ENCODE peak calls at places on chromosomes 11 and 22, in five cellular contexts. S is AG04450, B is AG09319, X is endothelial cell, A is AG10803. H is an unnamed sample.

GRCh38 chr22:31143537-31143936 is 3.2 kb upstream of the PLA2G3 start:
- DNase-seq in S (no peak), B (no peak), X (no peak), A (no peak), H (no peak)

GRCh38 chr22:27633296-27633871 is 168.2 kb downstream of the MN1 start:
- DNase-seq in S (no peak), B (no peak), X (no peak), A (no peak), H (no peak)

GRCh38 chr11:50174189-50174588 is 141.5 kb downstream of the OR4C45 start:
- DNase-seq in S (no peak), B (no peak), X (no peak), A (peak; percentile 44), H (no peak)

GRCh38 chr11:134157451-134157850 is 66.3 kb downstream of the NCAPD3 start:
- DNase-seq in S (no peak), B (no peak), X (no peak), A (no peak), H (no peak)

GRCh38 chr11:132803436-132803835 is 728.9 kb downstream of the OPCML start:
- DNase-seq in S (no peak), B (no peak), X (no peak), A (peak; percentile 21), H (no peak)

GRCh38 chr11:8839957-8840945 is 70.7 kb upstream of the AKIP1 start:
- DNase-seq in S (no peak), B (peak; percentile 23), X (peak; percentile 9), A (peak; percentile 13), H (peak; percentile 55)

GRCh38 chr11:3723014-3723708 is 52.0 kb upstream of the CHRNA10 start:
- DNase-seq in S (peak; percentile 97), B (peak; percentile 96), X (no peak), A (peak; percentile 99), H (no peak)

GRCh38 chr11:17564687-17565042 is 17.6 kb downstream of the OTOG start:
- DNase-seq in S (no peak), B (no peak), X (no peak), A (no peak), H (peak; percentile 22)

GRCh38 chr11:726278-726915 is 20.4 kb downstream of the EPS8L2 start:
- DNase-seq in S (no peak), B (no peak), X (no peak), A (no peak), H (peak; percentile 79)

GRCh38 chr11:64762277-64762915 is 2.6 kb upstream of the PYGM start:
- DNase-seq in S (no peak), B (no peak), X (no peak), A (no peak), H (no peak)

GRCh38 chr11:29024386-29024785 is 916.2 kb downstream of the METTL15 start:
- DNase-seq in S (no peak), B (no peak), X (no peak), A (no peak), H (no peak)

GRCh38 chr11:68946416-68947090 is 34.2 kb downstream of the MRGPRD start:
- DNase-seq in S (peak; percentile 59), B (peak; percentile 49), X (no peak), A (peak; percentile 94), H (no peak)

GRCh38 chr22:19503869-19504268 is 20.3 kb downstream of the CLDN5 start:
- DNase-seq in S (no peak), B (no peak), X (peak; percentile 33), A (no peak), H (no peak)

GRCh38 chr11:69472766-69473519 is 8.5 kb upstream of the LINC01488 start:
- DNase-seq in S (no peak), B (no peak), X (no peak), A (no peak), H (no peak)

GRCh38 chr11:67371549-67372231 is 1.7 kb downstream of the CLCF1 start:
- DNase-seq in S (no peak), B (no peak), X (peak; percentile 53), A (peak; percentile 59), H (peak; percentile 45)

GRCh38 chr11:11640996-11641395 is 19.2 kb upstream of the GALNT18 start:
- DNase-seq in S (no peak), B (no peak), X (no peak), A (no peak), H (no peak)

GRCh38 chr11:102343789-102344188 is 3.2 kb upstream of the BIRC2 start:
- DNase-seq in S (no peak), B (no peak), X (no peak), A (no peak), H (no peak)

GRCh38 chr11:115613986-115614625 is 109.9 kb upstream of the CADM1 start:
- DNase-seq in S (peak; percentile 59), B (no peak), X (no peak), A (peak; percentile 41), H (no peak)

GRCh38 chr11:126460417-126461095 is 105.1 kb downstream of the ST3GAL4 start:
- DNase-seq in S (no peak), B (no peak), X (no peak), A (no peak), H (no peak)

GRCh38 chr22:47996446-47996857 is 1234.0 kb downstream of the TBC1D22A start:
- DNase-seq in S (no peak), B (no peak), X (no peak), A (no peak), H (no peak)

GRCh38 chr22:37659066-37659896 is 758 bp downstream of the PDXP start:
- DNase-seq in S (no peak), B (no peak), X (no peak), A (no peak), H (peak; percentile 37)

GRCh38 chr22:45554040-45554406 is 51.3 kb downstream of the FBLN1 start:
- DNase-seq in S (no peak), B (no peak), X (no peak), A (no peak), H (no peak)

GRCh38 chr11:7512525-7513209 is 1.1 kb upstream of the PPFIBP2 start:
- DNase-seq in S (no peak), B (peak; percentile 48), X (peak; percentile 14), A (peak; percentile 73), H (peak; percentile 58)

GRCh38 chr22:25120093-25120561 is 79.5 kb upstream of the CRYBB3 start:
- DNase-seq in S (no peak), B (no peak), X (no peak), A (no peak), H (no peak)

GRCh38 chr22:37639771-37640590 is 512 bp downstream of the SH3BP1 start:
- DNase-seq in S (no peak), B (no peak), X (no peak), A (no peak), H (peak; percentile 50)

GRCh38 chr11:67498544-67498972 is 6.6 kb downstream of the PITPNM1 start:
- DNase-seq in S (no peak), B (no peak), X (no peak), A (no peak), H (no peak)

GRCh38 chr11:128610765-128611617 is 23.6 kb upstream of the ETS1 start:
- DNase-seq in S (no peak), B (no peak), X (no peak), A (no peak), H (peak; percentile 75)

GRCh38 chr11:77999446-77999845 is 5.0 kb upstream of the INTS4 start:
- DNase-seq in S (no peak), B (no peak), X (no peak), A (no peak), H (no peak)

GRCh38 chr11:113006916-113007445 is 45.8 kb downstream of the NCAM1 start:
- DNase-seq in S (no peak), B (no peak), X (no peak), A (no peak), H (no peak)

GRCh38 chr11:131888230-131888826 is 517.9 kb downstream of the NTM start:
- DNase-seq in S (peak; percentile 73), B (peak; percentile 65), X (no peak), A (peak; percentile 95), H (no peak)

GRCh38 chr11:134126197-134126822 is 57.4 kb downstream of the JAM3 start:
- DNase-seq in S (peak; percentile 82), B (peak; percentile 48), X (no peak), A (peak; percentile 92), H (peak; percentile 33)

GRCh38 chr11:17972987-17973386 is 39.9 kb downstream of the SERGEF start:
- DNase-seq in S (peak; percentile 83), B (peak; percentile 87), X (peak; percentile 67), A (peak; percentile 92), H (peak; percentile 17)

GRCh38 chr11:45538363-45538762 is 127.1 kb downstream of the CHST1 start:
- DNase-seq in S (no peak), B (no peak), X (no peak), A (no peak), H (no peak)

DNA sequence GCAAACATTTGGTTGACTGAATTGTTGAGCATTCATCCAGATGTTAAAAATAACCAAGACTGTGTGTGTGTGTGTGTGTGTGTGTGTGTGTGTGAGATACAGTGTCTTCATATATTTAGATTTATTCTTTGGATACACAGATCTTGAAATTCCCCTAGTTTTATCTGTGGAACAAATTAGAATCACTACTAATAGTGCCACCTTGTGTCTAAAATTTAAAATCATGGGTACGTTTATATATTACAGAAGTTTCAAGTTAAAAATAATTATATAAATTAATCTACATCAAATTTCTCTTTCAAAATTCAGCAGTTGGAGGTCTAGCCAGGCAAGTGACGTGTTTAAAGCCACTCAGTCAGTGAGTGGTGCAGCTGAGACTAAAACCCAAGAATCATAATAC is 1566.2 kb upstream of the TENM4 start:
- DNase-seq in S (no peak), B (no peak), X (no peak), A (peak; percentile 33), H (no peak)
- TF ChIP-seq CTCF in S (peak; percentile 35), B (peak; percentile 14), X (no peak), A (peak; percentile 35), H (no peak)

DNA sequence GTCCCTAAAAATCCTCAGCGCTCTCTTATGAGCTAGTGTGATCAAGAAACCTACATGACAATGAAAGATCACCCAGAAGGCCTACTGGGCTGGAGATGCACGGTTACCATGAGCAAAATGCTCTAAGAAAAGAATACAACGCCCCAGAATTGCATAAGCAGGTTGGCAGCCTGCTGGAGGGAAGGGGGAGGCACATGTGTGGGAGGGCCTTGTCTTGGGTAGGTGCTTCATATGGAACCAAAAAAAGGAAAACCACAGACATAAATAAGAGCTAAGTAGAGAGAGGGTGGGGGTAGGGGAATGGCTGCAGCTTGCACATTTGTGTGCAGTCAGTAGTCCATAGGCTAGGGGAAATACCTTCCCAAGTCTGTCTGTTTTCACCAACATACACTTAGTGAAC is 2.8 kb downstream of the SIAE start:
- DNase-seq in S (no peak), B (no peak), X (no peak), A (peak; percentile 9), H (peak; percentile 61)
- TF ChIP-seq CTCF in S (no peak), B (no peak), X (no peak), A (no peak), H (no peak)

DNA sequence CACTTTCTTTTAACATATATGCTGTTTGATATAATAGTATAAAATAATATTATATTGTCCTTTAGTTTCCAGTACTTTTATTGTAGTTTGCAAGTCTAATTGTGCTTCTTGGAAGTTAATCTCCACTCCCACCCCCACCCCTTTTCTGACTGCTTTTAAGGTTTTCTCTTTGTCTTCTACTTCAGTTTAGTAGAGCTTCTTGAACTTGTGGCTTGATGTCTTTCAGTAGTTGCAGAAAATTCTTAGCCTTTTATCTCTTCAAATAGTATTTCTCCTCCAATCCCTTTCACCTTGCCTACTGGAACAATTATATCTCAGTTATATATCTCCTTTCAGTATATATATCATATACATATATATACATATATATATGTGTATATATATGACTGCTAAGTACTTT is 56.6 kb downstream of the PARVG start:
- DNase-seq in S (no peak), B (no peak), X (no peak), A (no peak), H (no peak)
- TF ChIP-seq CTCF in S (no peak), B (no peak), X (no peak), A (no peak), H (no peak)

GRCh38 chr22:36595154-36595553 is 66.2 kb upstream of the EIF3D start:
- DNase-seq in S (no peak), B (no peak), X (no peak), A (no peak), H (no peak)
- TF ChIP-seq CTCF in S (no peak), B (no peak), X (no peak), A (no peak), H (no peak)